ENCODE peak calls at places on chromosomes 3 and 15, in five cellular contexts. S is Peyer's patch, V is transverse colon, H is right lobe of liver, L is A549. K is an unnamed sample.

GRCh38 chr15:99386429-99386828 is 135.1 kb downstream of the LRRC28 start:
- DNase-seq in L (no peak), S (no peak), H (no peak), V (no peak), K (no peak)

GRCh38 chr3:89335693-89336092 is 228.3 kb downstream of the EPHA3 start:
- DNase-seq in H (no peak), S (no peak), V (no peak), L (no peak), K (no peak)

GRCh38 chr3:173225351-173225750 is 84.3 kb upstream of the SPATA16 start:
- DNase-seq in S (no peak), L (no peak), V (no peak), H (no peak), K (no peak)

GRCh38 chr3:43689766-43690399 is 855 bp upstream of the ABHD5 start:
- DNase-seq in H (no peak), L (no peak), V (no peak), S (no peak), K (no peak)

GRCh38 chr15:44536298-44536961 is 517 bp upstream of the EIF3J start:
- DNase-seq in L (peak; percentile 72), H (peak; percentile 93), V (peak; percentile 90), S (peak; percentile 93), K (peak; percentile 96)

GRCh38 chr3:51501833-51502561 is 2.2 kb upstream of the DCAF1 start:
- DNase-seq in L (peak; percentile 32), V (peak; percentile 82), H (peak; percentile 74), S (peak; percentile 92), K (peak; percentile 92)

GRCh38 chr3:119333773-119334492 is 39.8 kb downstream of the ARHGAP31 start:
- DNase-seq in L (no peak), S (no peak), V (no peak), H (no peak), K (no peak)

GRCh38 chr3:148631124-148631903 is 66.4 kb upstream of the AGTR1 start:
- DNase-seq in S (no peak), L (no peak), V (no peak), H (no peak), K (no peak)

GRCh38 chr3:25621087-25621486 is 43.6 kb downstream of the TOP2B start:
- DNase-seq in S (no peak), H (no peak), V (no peak), L (no peak), K (no peak)

GRCh38 chr3:115624029-115624645 is 827 bp downstream of the GAP43 start:
- DNase-seq in L (no peak), V (no peak), S (no peak), H (no peak), K (no peak)

GRCh38 chr15:100207053-100207452 is 134.7 kb downstream of the ADAMTS17 start:
- DNase-seq in S (no peak), L (no peak), H (no peak), V (no peak), K (peak; percentile 49)

GRCh38 chr15:43763819-43764446 is 12.8 kb downstream of the ELL3 start:
- DNase-seq in H (no peak), V (no peak), L (no peak), S (no peak), K (no peak)

GRCh38 chr15:66870880-66871388 is 168.9 kb downstream of the SMAD6 start:
- DNase-seq in S (no peak), L (no peak), V (no peak), H (no peak), K (no peak)

DNA sequence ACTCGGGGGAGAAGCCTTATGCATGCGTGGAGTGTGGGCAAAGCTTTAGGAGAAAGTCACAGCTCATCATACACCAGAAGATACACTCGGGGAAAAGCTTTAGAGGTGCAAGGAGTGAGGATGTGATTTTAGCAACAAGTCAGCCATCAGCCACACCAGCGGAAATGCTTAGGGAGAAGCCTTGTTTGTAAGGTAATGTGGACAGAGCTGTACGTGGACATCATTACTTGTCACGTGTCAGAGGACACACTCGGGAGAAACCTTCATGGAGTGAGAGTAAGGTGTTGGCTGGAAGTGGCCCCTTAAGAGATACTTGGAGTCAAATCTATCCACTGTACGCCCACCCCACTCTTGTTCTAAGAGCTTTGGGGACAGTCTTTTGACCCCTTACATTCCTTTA is 28.7 kb downstream of the ZNF589 start:
- DNase-seq in V (no peak), H (no peak), L (no peak), S (no peak), K (no peak)
- TF ChIP-seq POLR2A in V (no peak), H (no peak), L (no peak), S (no peak), K (no peak)

DNA sequence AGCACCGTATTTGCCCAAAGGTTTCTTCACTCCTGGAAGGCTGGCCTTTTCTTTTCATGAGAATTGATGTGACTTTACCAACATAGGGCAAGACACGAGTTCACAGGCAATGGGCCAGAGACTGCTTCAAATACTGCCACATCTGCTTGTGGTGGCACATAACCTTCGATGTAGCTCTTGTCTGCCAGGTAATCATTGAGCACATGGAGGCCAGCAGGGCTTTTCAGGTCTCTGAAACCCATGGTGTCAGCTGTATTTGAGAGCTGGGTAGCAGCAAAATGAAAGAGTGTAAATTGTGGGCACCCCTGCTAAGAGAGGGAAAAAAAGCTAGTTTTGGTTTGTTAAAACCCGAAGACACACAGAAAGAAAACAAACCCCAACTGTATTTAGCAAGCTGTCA is 200.7 kb downstream of the NAALADL2 start:
- DNase-seq in H (no peak), L (no peak), V (no peak), S (no peak), K (no peak)
- H3K4me1 ChIP-seq in H (no peaks in the 10 kb centered on the region), L (no peaks in the 10 kb centered on the region), V (no peaks in the 10 kb centered on the region), S (no peaks in the 10 kb centered on the region), K (no peaks in the 10 kb centered on the region)

GRCh38 chr3:112427123-112427522 is 72.1 kb downstream of the BTLA start:
- DNase-seq in H (no peak), S (no peak), V (no peak), L (no peak), K (no peak)
- H3K4me3 ChIP-seq in H (no peak overlapping the region), S (no peak overlapping the region), V (no peak overlapping the region), L (no peak overlapping the region), K (no peak overlapping the region)

GRCh38 chr3:151283907-151284461 is 5.6 kb upstream of the P2RY14 start:
- DNase-seq in S (no peak), V (no peak), H (no peak), L (no peak), K (no peak)

GRCh38 chr3:151285940-151286339 is 7.6 kb upstream of the P2RY14 start:
- DNase-seq in L (no peak), V (no peak), H (no peak), S (no peak), K (no peak)

GRCh38 chr3:151283387-151283786 is 5.0 kb upstream of the P2RY14 start:
- DNase-seq in V (no peak), L (no peak), H (no peak), S (no peak), K (no peak)

GRCh38 chr3:151281671-151282334 is 3.5 kb upstream of the P2RY14 start:
- DNase-seq in S (no peak), L (no peak), V (no peak), H (no peak), K (no peak)

DNA sequence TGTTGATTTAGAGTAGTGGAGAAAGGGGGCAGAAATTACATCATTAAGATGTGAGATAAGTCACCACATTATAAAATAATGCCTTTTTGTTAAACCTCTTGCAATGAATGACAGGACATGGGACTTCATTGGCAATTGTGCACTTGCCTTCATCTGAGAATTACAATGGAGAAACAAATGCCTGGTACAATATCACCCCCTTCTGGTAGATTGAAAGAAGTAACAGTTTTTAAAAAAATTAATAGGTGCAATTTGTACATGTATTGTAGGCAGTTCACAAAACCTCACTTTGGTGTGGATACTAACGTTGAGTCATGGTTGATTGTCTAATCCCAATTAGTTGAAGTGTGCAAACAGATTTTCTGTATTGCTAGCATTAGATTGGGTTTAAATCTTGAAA is 4.6 kb upstream of the P2RY14 start:
- DNase-seq in H (no peak), V (no peak), L (peak; percentile 60), S (no peak), K (no peak)
- TF ChIP-seq POLR2A in H (no peak), V (no peak), L (no peak), S (no peak), K (no peak)

GRCh38 chr3:12956316-12956660 is 114.9 kb upstream of the RPL32 start:
- DNase-seq in S (no peak), H (no peak), L (no peak), V (no peak), K (no peak)

GRCh38 chr3:12954891-12955650 is 113.7 kb upstream of the RPL32 start:
- DNase-seq in S (peak; percentile 88), V (peak; percentile 86), H (peak; percentile 80), L (no peak), K (peak; percentile 94)

GRCh38 chr3:12957334-12957733 is 115.9 kb downstream of the IQSEC1 start:
- DNase-seq in H (no peak), L (no peak), S (no peak), V (no peak), K (no peak)

GRCh38 chr3:12954180-12954579 is 112.8 kb upstream of the RPL32 start:
- DNase-seq in S (no peak), H (no peak), V (no peak), L (no peak), K (no peak)

GRCh38 chr3:12955651-12956315 is 114.4 kb upstream of the RPL32 start:
- DNase-seq in H (no peak), S (no peak), L (no peak), V (no peak), K (no peak)
- H3K4me1 ChIP-seq in H (peaks cover 12% of the 10 kb centered on the region), S (no peaks in the 10 kb centered on the region), L (no peaks in the 10 kb centered on the region), V (peaks cover 49% of the 10 kb centered on the region), K (peaks cover 100% of the 10 kb centered on the region)

DNA sequence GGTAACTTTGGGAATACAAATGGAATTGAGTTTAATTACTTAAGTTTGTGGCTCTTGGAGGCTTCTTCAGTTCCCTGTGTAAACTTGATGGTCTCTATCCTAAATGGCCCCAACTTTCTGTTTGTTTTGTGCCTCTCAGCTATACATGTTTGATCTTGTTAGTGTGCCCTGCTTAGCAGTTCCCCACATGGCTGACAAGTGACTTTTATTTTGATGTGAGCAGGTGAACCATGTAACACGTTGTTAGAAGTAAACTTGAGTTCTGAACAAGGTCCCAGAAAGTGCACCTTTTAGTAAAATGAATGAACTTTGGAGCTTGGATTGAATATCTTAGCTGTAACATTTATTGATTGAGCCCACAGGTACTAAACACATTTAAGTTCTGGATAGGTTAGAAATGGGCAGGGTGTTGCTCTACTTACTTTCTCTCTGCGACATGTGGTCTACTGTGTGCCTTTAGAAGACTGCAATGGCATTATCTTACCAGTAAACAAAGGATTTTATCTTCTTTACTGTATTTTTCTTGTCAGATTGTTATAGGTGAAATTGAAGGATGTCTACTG is 4.5 kb downstream of the LSM3 start:
- DNase-seq in S (no peak), V (no peak), L (no peak), H (no peak), K (no peak)
- H3K4me3 ChIP-seq in S (no peak overlapping the region), V (no peak overlapping the region), L (no peak overlapping the region), H (no peak overlapping the region), K (no peak overlapping the region)

DNA sequence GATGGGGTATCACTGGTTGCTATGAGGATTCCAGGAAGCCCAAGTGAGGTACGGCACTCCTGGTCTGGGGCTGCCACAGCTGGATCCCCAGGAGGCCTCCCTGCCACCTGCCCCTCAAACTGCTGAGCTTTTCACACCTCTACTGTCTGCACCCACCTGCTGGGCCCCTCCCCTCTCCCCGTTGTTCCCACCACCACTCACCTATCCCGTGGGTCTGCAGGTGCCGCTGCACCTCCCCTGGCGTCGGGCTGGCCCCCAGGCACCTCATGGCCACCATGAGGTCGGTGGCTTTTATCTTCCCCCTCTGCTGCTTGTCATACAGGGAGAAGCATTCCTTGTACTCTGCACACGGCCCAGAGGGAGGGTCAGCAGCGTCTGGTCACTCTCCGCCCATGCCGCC is 5.8 kb downstream of the CALML4 start:
- DNase-seq in L (no peak), S (peak; percentile 35), H (no peak), V (no peak), K (no peak)
- TF ChIP-seq POLR2A in L (no peak), S (no peak), H (no peak), V (no peak), K (no peak)